ENCODE peak calls at places on chromosome 3, in ten cellular contexts. X is COR-L47; K is central memory CD4-positive, alpha-beta T cell; R is NCI-H69; P is mammary epithelial cell; G is activated naive CD8-positive, alpha-beta T cell treated with anti-CD3 and anti-CD28 coated beads, Interleukin-2, amount 10 ng/mL, durations not matched to agents 7 days and 5 days; A is NT2/D1; L is mesendoderm; D is retina; V is ovary. O is an unnamed sample.

GRCh38 chr3:179068779-179069530 is 2.7 kb downstream of the ZMAT3 start:
- DNase-seq in A (no peak), K (peak), G (peak), L (peak), P (no peak), V (no peak), R (peak), D (no peak), X (peak), O (no peak)

GRCh38 chr3:153624310-153625030 is 462.4 kb downstream of the RAP2B start:
- DNase-seq in D (no peak), R (peak), X (no peak), P (no peak), K (peak), V (no peak), G (no peak), L (no peak), A (no peak), O (no peak)

GRCh38 chr3:42376397-42376798 is 34.0 kb downstream of the LYZL4 start:
- DNase-seq in K (no peak), G (no peak), R (peak), X (peak), V (no peak), P (peak), D (no peak), L (no peak), A (no peak), O (peak)

GRCh38 chr3:81279481-81280273 is 481.8 kb downstream of the GBE1 start:
- DNase-seq in P (no peak), X (no peak), A (peak), L (no peak), R (no peak), V (no peak), D (no peak), K (no peak), G (no peak), O (no peak)

GRCh38 chr3:28348286-28348636 is 260 bp upstream of the ZCWPW2 start:
- DNase-seq in A (no peak), P (no peak), D (no peak), V (no peak), G (no peak), R (no peak), X (no peak), K (no peak), L (no peak), O (no peak)

GRCh38 chr3:94167796-94168195 is 104.9 kb downstream of the NSUN3 start:
- DNase-seq in P (no peak), X (no peak), G (no peak), K (no peak), R (peak), A (no peak), V (no peak), L (no peak), D (no peak), O (no peak)

GRCh38 chr3:46895204-46895660 is 17.7 kb downstream of the PTH1R start:
- DNase-seq in D (peak), G (peak), K (peak), A (no peak), L (no peak), V (peak), R (peak), X (no peak), P (peak), O (no peak)

GRCh38 chr3:133040696-133041523 is 2.7 kb downstream of the TMEM108 start:
- DNase-seq in K (no peak), A (peak), D (peak), R (peak), P (peak), L (peak), G (no peak), X (peak), V (no peak), O (no peak)

GRCh38 chr3:42705039-42705767 is 2.6 kb upstream of the HHATL start:
- DNase-seq in A (no peak), P (no peak), G (no peak), V (no peak), L (no peak), D (no peak), R (no peak), K (no peak), X (no peak), O (no peak)

GRCh38 chr3:137709011-137709601 is 55.0 kb upstream of the SOX14 start:
- DNase-seq in K (no peak), V (no peak), D (no peak), R (peak), X (no peak), P (peak), L (peak), A (peak), G (no peak), O (no peak)

GRCh38 chr3:132347095-132347494 is 29.9 kb downstream of the ACP3 start:
- DNase-seq in D (no peak), P (peak), K (no peak), R (peak), G (no peak), X (peak), L (no peak), A (no peak), V (no peak), O (no peak)

GRCh38 chr3:193943200-193943599 is 192.7 kb upstream of the HES1 start:
- DNase-seq in V (no peak), L (peak), P (no peak), A (no peak), K (no peak), G (no peak), R (peak), D (peak), X (no peak), O (no peak)

GRCh38 chr3:141308588-141309218 is 59.6 kb upstream of the ZBTB38 start:
- DNase-seq in P (peak), D (no peak), R (peak), L (peak), V (peak), K (no peak), G (no peak), A (peak), X (peak), O (no peak)

GRCh38 chr3:173976281-173976680 is 578.7 kb downstream of the NLGN1 start:
- DNase-seq in G (no peak), X (no peak), L (no peak), R (no peak), P (no peak), A (no peak), K (no peak), V (no peak), D (no peak), O (no peak)

GRCh38 chr3:34012102-34012461 is 213.7 kb downstream of the PDCD6IP start:
- DNase-seq in K (no peak), L (peak), A (peak), X (no peak), G (no peak), D (no peak), P (peak), R (peak), V (no peak), O (no peak)

GRCh38 chr3:47854720-47855455 is 52.0 kb downstream of the DHX30 start:
- DNase-seq in K (no peak), D (no peak), G (no peak), A (no peak), V (no peak), X (no peak), P (no peak), L (no peak), R (no peak), O (no peak)

GRCh38 chr3:19931180-19931692 is 2.8 kb downstream of the EFHB start:
- DNase-seq in D (no peak), P (peak), K (no peak), A (no peak), G (no peak), X (no peak), R (no peak), V (no peak), L (no peak), O (no peak)

GRCh38 chr3:126718506-126719445 is 14.7 kb downstream of the CHCHD6 start:
- DNase-seq in V (no peak), P (peak), G (no peak), R (no peak), D (no peak), A (no peak), L (no peak), K (no peak), X (peak), O (no peak)

GRCh38 chr3:87553058-87553457 is 276.7 kb upstream of the POU1F1 start:
- DNase-seq in V (no peak), X (no peak), K (no peak), L (no peak), G (no peak), P (no peak), R (no peak), A (no peak), D (no peak), O (no peak)

GRCh38 chr3:127410678-127411077 is 122.8 kb upstream of the PRR20G start:
- DNase-seq in D (no peak), L (no peak), X (no peak), G (no peak), A (no peak), P (no peak), R (no peak), K (no peak), V (no peak), O (no peak)

GRCh38 chr3:72052841-72053409 is 268.0 kb upstream of the PROK2 start:
- DNase-seq in G (no peak), V (no peak), A (no peak), P (peak), X (no peak), L (no peak), D (no peak), K (no peak), R (no peak), O (no peak)

GRCh38 chr3:33889394-33890039 is 91.1 kb downstream of the PDCD6IP start:
- DNase-seq in P (no peak), D (no peak), L (peak), A (no peak), K (no peak), X (no peak), V (no peak), G (no peak), R (no peak), O (no peak)

GRCh38 chr3:156787926-156788663 is 38.1 kb upstream of the LEKR1 start:
- DNase-seq in X (no peak), L (peak), R (no peak), K (no peak), D (no peak), G (no peak), A (no peak), P (peak), V (no peak), O (no peak)

GRCh38 chr3:138093721-138094120 is 21.7 kb downstream of the DZIP1L start:
- DNase-seq in G (no peak), R (no peak), L (no peak), X (no peak), D (no peak), P (no peak), A (no peak), V (no peak), K (no peak), O (no peak)

GRCh38 chr3:101821503-101821902 is 27.8 kb upstream of the NFKBIZ start:
- DNase-seq in G (no peak), A (no peak), X (no peak), P (no peak), K (no peak), V (no peak), R (no peak), L (no peak), D (no peak), O (no peak)

GRCh38 chr3:117628896-117629295 is 919.3 kb downstream of the TUSC7 start:
- DNase-seq in R (peak), X (peak), A (no peak), P (no peak), D (no peak), L (no peak), G (no peak), V (no peak), K (no peak), O (no peak)

GRCh38 chr3:88807471-88808090 is 299.8 kb upstream of the EPHA3 start:
- DNase-seq in K (no peak), L (peak), X (no peak), V (no peak), R (no peak), P (peak), D (no peak), A (no peak), G (no peak), O (no peak)

GRCh38 chr3:169298247-169298992 is 365.1 kb downstream of the MECOM start:
- DNase-seq in K (no peak), V (no peak), X (no peak), L (no peak), D (no peak), R (peak), A (no peak), G (no peak), P (no peak), O (no peak)

GRCh38 chr3:13277860-13278531 is 142.1 kb downstream of the NUP210 start:
- DNase-seq in A (no peak), V (no peak), P (peak), G (no peak), L (no peak), X (no peak), D (no peak), K (no peak), R (no peak), O (peak)